ENCODE peak calls at places on chromosome 1, in eight cellular contexts. M, W, E, F, Q, D, S and C are unnamed samples.

GRCh38 chr1:246012271-246012854 is 494.7 kb downstream of the SMYD3 start:
- DNase-seq in F (no peak), E (peak; percentile 17), M (no peak), S (peak; percentile 19), Q (no peak), D (no peak), W (peak; percentile 69), C (peak; percentile 52)

GRCh38 chr1:24558902-24559791 is 3.3 kb downstream of the NCMAP start:
- DNase-seq in F (peak; percentile 24), M (no peak), Q (no peak), S (peak; percentile 52), W (peak; percentile 56), E (peak; percentile 83), D (peak; percentile 72), C (peak; percentile 48)

GRCh38 chr1:78229344-78229743 is 183.6 kb downstream of the GIPC2 start:
- DNase-seq in M (no peak), S (peak; percentile 70), E (peak; percentile 28), F (peak; percentile 50), W (peak; percentile 95), Q (no peak), D (no peak), C (peak; percentile 85)

GRCh38 chr1:210394281-210394798 is 65.6 kb downstream of the HHAT start:
- DNase-seq in E (no peak), D (no peak), Q (peak; percentile 16), W (peak; percentile 14), S (no peak), M (no peak), F (no peak), C (no peak)

GRCh38 chr1:159835862-159836518 is 9.3 kb downstream of the SLAMF8 start:
- DNase-seq in E (no peak), Q (no peak), D (no peak), W (peak; percentile 46), S (no peak), M (no peak), F (no peak), C (peak; percentile 29)

GRCh38 chr1:176033879-176034278 is 173.2 kb downstream of the COP1 start:
- DNase-seq in S (peak; percentile 34), E (no peak), F (peak; percentile 3), Q (no peak), W (peak; percentile 35), D (no peak), M (no peak), C (peak; percentile 16)

GRCh38 chr1:51282605-51283004 is 46.5 kb downstream of the RNF11 start:
- DNase-seq in F (no peak), S (no peak), M (no peak), W (no peak), D (no peak), Q (no peak), E (no peak), C (no peak)

GRCh38 chr1:3142751-3143150 is 73.7 kb downstream of the PRDM16 start:
- DNase-seq in M (no peak), F (no peak), D (no peak), Q (no peak), W (no peak), E (no peak), S (no peak), C (no peak)

GRCh38 chr1:111843177-111843576 is 87.5 kb downstream of the DDX20 start:
- DNase-seq in F (no peak), S (no peak), E (no peak), W (no peak), Q (no peak), D (no peak), M (no peak), C (no peak)

GRCh38 chr1:95233321-95233736 is 681 bp upstream of the RWDD3 start:
- DNase-seq in M (peak; percentile 16), F (no peak), W (no peak), Q (no peak), E (peak; percentile 30), D (peak; percentile 50), S (peak; percentile 10), C (peak; percentile 11)

GRCh38 chr1:23343246-23344110 is 606 bp downstream of the HNRNPR start:
- DNase-seq in M (peak; percentile 55), S (peak; percentile 80), W (peak; percentile 58), F (no peak), D (no peak), E (peak; percentile 27), Q (no peak), C (peak; percentile 73)

GRCh38 chr1:226814751-226815496 is 55.5 kb upstream of the PSEN2 start:
- DNase-seq in E (peak; percentile 87), Q (peak; percentile 14), D (peak; percentile 46), M (no peak), S (peak; percentile 69), F (peak; percentile 78), W (peak; percentile 90), C (peak; percentile 80)

GRCh38 chr1:183065168-183065670 is 42.0 kb downstream of the LAMC1 start:
- DNase-seq in M (no peak), S (no peak), F (no peak), Q (no peak), W (peak; percentile 58), D (no peak), E (no peak), C (no peak)

GRCh38 chr1:70142120-70142519 is 63.3 kb downstream of the LRRC40 start:
- DNase-seq in F (no peak), D (no peak), W (peak; percentile 72), Q (no peak), M (no peak), S (peak; percentile 34), E (no peak), C (peak; percentile 63)

GRCh38 chr1:98398649-98399048 is 262.9 kb upstream of the SNX7 start:
- DNase-seq in S (no peak), F (no peak), E (no peak), M (no peak), Q (no peak), D (no peak), W (peak; percentile 40), C (peak; percentile 35)

GRCh38 chr1:170910273-170910672 is 25.1 kb upstream of the MROH9 start:
- DNase-seq in W (peak; percentile 73), S (peak; percentile 52), Q (no peak), M (no peak), F (peak; percentile 35), E (no peak), D (no peak), C (peak; percentile 83)

GRCh38 chr1:145750444-145750843 is 31.1 kb downstream of the CD160 start:
- DNase-seq in D (no peak), Q (no peak), W (no peak), F (no peak), S (no peak), M (no peak), E (no peak), C (no peak)

GRCh38 chr1:42081475-42081874 is 71.7 kb upstream of the GUCA2B start:
- DNase-seq in F (no peak), E (peak; percentile 42), W (no peak), S (no peak), M (no peak), D (peak; percentile 88), Q (no peak), C (no peak)

GRCh38 chr1:7526196-7526866 is 244.8 kb upstream of the VAMP3 start:
- DNase-seq in D (no peak), E (no peak), M (peak; percentile 17), W (no peak), F (no peak), S (peak; percentile 58), Q (no peak), C (no peak)

GRCh38 chr1:192763756-192764155 is 45.1 kb upstream of the RGS2 start:
- DNase-seq in D (no peak), Q (no peak), M (no peak), F (peak; percentile 77), W (peak; percentile 36), E (no peak), S (peak; percentile 86), C (peak; percentile 66)

DNA sequence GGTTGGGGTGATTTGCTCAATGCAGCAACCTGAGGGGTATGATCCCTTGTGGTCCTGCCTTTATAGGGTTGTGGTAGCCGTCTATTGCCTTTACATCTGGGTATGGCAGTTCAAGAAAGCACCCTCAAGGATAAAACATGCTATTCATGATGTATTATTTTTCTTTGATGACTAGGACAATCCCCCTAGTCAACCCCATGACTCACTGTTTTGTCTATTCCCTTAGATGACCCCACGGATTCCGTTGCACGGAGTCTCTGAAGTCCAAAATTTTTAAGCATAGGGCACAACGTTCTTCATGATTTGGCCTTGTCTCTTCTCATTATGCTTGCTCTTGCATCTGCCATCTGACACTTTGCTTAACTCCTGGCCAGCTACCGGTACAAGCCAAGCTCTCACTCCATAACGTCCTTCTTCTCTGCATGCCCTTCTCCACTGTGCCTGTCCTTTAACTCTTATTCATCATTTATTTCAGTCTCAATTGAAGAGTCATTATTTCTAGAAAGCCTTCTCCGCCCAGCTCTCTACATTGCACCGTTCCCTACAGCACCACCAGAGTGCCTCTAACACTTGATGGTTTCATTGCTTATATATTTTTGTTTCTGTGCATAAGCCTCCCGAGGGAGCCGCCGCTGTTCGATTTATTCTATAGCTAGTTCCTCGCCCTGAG is 838 bp upstream of the DISP1 start:
- DNase-seq in M (peak; percentile 41), Q (no peak), E (no peak), D (no peak), S (peak; percentile 9), W (peak; percentile 23), F (no peak), C (no peak)
- TF ChIP-seq CTCF in M (no peak), Q (no peak), E (no peak), D (no peak), S (no peak), W (no peak), F (no peak), C (peak; percentile 5)

GRCh38 chr1:18940303-18941020 is 16.0 kb downstream of the IFFO2 start:
- DNase-seq in D (no peak), W (peak; percentile 58), Q (no peak), F (no peak), E (no peak), M (no peak), S (no peak), C (peak; percentile 54)
- TF ChIP-seq CTCF in D (no peak), W (no peak), Q (no peak), F (no peak), E (no peak), M (no peak), S (no peak), C (no peak)

DNA sequence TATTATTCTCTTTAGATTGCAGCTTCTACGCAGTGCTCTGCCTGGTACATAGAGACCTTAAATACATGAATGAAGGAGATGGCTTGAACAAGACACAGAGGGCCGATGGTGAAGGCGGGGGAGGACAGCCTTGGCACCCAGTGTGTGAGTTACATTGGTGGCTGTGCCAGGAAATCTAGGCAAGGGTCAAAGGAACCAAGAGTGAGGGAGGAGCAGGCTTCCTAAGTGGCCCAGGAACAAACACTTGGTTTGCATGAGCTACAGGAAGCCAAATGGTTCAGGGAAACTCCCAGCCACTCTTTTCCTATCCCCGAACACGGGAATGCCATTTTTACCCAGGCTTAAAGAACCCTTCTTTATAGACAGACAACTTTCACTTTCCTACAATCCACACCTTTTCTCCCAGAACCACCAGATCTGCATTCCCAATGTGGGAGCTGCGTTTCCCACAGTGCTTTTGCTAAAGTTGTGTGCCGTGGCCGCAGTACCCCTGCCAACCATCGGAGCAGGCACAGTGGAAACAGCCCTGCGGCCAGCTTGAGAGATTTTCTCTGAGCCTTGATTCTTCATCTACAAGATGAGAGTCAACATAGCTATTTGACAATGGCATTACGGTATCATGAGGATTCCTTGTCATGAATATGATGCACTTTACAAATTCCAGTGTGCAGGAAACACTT is 3.5 kb upstream of the CLEC20A start:
- DNase-seq in M (peak; percentile 42), F (no peak), S (no peak), E (no peak), W (no peak), D (no peak), Q (no peak), C (no peak)
- TF ChIP-seq CTCF in M (peak; percentile 52), F (peak; percentile 27), S (peak; percentile 57), E (no peak), W (peak; percentile 42), D (no peak), Q (peak; percentile 28), C (peak; percentile 17)

GRCh38 chr1:26915204-26915842 is 1.5 kb upstream of the NR0B2 start:
- DNase-seq in D (peak; percentile 90), M (no peak), E (no peak), Q (no peak), F (no peak), W (no peak), S (no peak), C (no peak)
- TF ChIP-seq CTCF in D (no peak), M (no peak), E (no peak), Q (no peak), F (no peak), W (no peak), S (no peak), C (no peak)